ENCODE peak calls at places on chromosomes 6 and 20, in five cellular contexts. B is osteoblast, T is iPS DF 6.9, A is ascending aorta, K is IMR-90. X is an unnamed sample.
A peak's percentile ranks its signal among the peaks of the same experiment; 100 is the strongest.

GRCh38 chr6:43078651-43079050 is 2.5 kb downstream of the PTK7 start:
- DNase-seq in B (no peak), T (no peak), A (no peak), K (peak; percentile 85), X (no peak)

GRCh38 chr6:41367700-41368099 is 32.3 kb downstream of the NCR2 start:
- DNase-seq in B (peak; percentile 85), T (no peak), A (no peak), K (peak; percentile 48), X (no peak)

GRCh38 chr6:41700577-41701347 is 34.6 kb downstream of the TFEB start:
- DNase-seq in B (no peak), T (no peak), A (no peak), K (no peak), X (no peak)

GRCh38 chr6:43202451-43202850 is 20.5 kb downstream of the CUL9 start:
- DNase-seq in B (peak; percentile 5), T (no peak), A (no peak), K (no peak), X (no peak)

GRCh38 chr6:133769463-133769862 is 119.5 kb upstream of the TCF21 start:
- DNase-seq in B (no peak), T (no peak), A (no peak), K (peak; percentile 40), X (no peak)

GRCh38 chr6:31761343-31761742 is 1.1 kb upstream of the SAPCD1 start:
- DNase-seq in B (peak; percentile 46), T (no peak), A (no peak), K (no peak), X (peak; percentile 57)

GRCh38 chr6:14883921-14884320 is 361.9 kb upstream of the JARID2 start:
- DNase-seq in B (no peak), T (no peak), A (no peak), K (peak; percentile 64), X (no peak)

GRCh38 chr6:123811378-123811777 is 7.7 kb downstream of the NKAIN2 start:
- DNase-seq in B (no peak), T (no peak), A (no peak), K (no peak), X (no peak)

GRCh38 chr20:62899633-62900051 is 26.7 kb downstream of the DIDO1 start:
- DNase-seq in B (peak; percentile 65), T (no peak), A (no peak), K (no peak), X (no peak)

GRCh38 chr6:132054525-132054924 is 103.4 kb upstream of the CCN2 start:
- DNase-seq in B (peak; percentile 73), T (no peak), A (no peak), K (peak; percentile 90), X (no peak)

GRCh38 chr20:47489448-47489872 is 12.2 kb upstream of the NCOA3 start:
- DNase-seq in B (no peak), T (no peak), A (peak; percentile 67), K (no peak), X (peak; percentile 79)

GRCh38 chr20:14062786-14063185 is 67.5 kb downstream of the MACROD2 start:
- DNase-seq in B (no peak), T (no peak), A (no peak), K (no peak), X (no peak)

GRCh38 chr6:149939909-149940672 is 1.7 kb upstream of the ULBP2 start:
- DNase-seq in B (no peak), T (no peak), A (peak; percentile 51), K (no peak), X (no peak)

GRCh38 chr6:149940673-149940984 is 1.2 kb upstream of the ULBP2 start:
- DNase-seq in B (no peak), T (no peak), A (peak; percentile 57), K (no peak), X (no peak)

GRCh38 chr6:149941583-149942460 is at the start of gene ULBP2:
- DNase-seq in B (peak; percentile 99), T (no peak), A (peak; percentile 93), K (peak; percentile 95), X (peak; percentile 91)

GRCh38 chr6:149936743-149937142 is 5.1 kb upstream of the ULBP2 start:
- DNase-seq in B (no peak), T (no peak), A (peak; percentile 30), K (no peak), X (no peak)

GRCh38 chr6:149938571-149939462 is 3.0 kb upstream of the ULBP2 start:
- DNase-seq in B (peak; percentile 84), T (no peak), A (peak; percentile 63), K (no peak), X (peak; percentile 83)
- H3K4me3 ChIP-seq in B (peak overlapping the region; percentile 75), T (peak overlapping the region; percentile 17), A (peak overlapping the region; percentile 51), K (peak overlapping the region; percentile 46), X (peak overlapping the region; percentile 32)

GRCh38 chr6:30747300-30747687 is 2.9 kb upstream of the IER3 start:
- DNase-seq in B (peak; percentile 65), T (no peak), A (no peak), K (peak; percentile 33), X (no peak)
- H3K4me1 ChIP-seq in B (peaks cover 38% of the 10 kb centered on the region), T (no peaks in the 10 kb centered on the region), A (peaks cover 4% of the 10 kb centered on the region), K (peaks cover 29% of the 10 kb centered on the region), X (peaks cover 25% of the 10 kb centered on the region)

GRCh38 chr20:10647909-10648308 is 25.9 kb downstream of the JAG1 start:
- DNase-seq in B (no peak), T (no peak), A (no peak), K (no peak), X (no peak)
- H3K27ac ChIP-seq in B (peak overlapping the region; percentile 84), T (no peak overlapping the region), A (peak overlapping the region; percentile 100), K (no peak overlapping the region), X (no peak overlapping the region)

DNA sequence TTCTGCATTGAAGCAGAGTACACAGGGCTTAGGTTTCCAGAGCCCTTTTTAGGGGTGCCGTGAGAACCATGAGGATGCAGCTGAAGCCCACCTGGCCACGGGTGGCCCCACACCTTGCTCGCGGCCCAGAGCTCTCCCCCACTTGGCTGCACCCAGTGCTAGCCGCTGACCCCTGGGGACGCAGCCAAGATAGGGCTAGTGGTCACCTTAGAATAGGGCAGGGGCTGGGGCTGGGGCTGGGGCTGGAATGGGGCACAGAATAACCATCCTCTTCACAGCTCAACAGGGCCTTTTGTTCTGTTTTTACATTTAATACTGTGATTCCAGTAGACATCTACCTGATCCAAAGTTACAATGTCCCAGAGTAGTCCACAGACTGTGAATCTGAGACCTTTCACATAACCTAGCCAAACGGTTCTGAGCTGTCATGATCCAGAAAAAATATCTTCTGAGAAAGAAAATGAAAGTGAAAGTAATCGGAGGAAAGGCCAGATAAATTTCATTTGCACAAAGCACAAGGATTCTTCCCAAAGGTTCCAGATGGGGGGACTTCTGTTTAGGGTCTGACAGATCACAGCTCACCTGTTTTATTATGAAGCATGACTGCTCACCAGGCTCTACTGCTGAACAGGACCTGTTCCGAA is 402.1 kb downstream of the THBS2 start:
- DNase-seq in B (no peak), T (no peak), A (no peak), K (no peak), X (no peak)
- H3K4me3 ChIP-seq in B (peak overlapping the region; percentile 73), T (no peak overlapping the region), A (peak overlapping the region; percentile 31), K (peak overlapping the region; percentile 32), X (no peak overlapping the region)

GRCh38 chr6:36688534-36689075 is 9.0 kb upstream of the RAB44 start:
- DNase-seq in B (no peak), T (no peak), A (no peak), K (peak; percentile 50), X (no peak)
- H3K4me1 ChIP-seq in B (no peaks in the 10 kb centered on the region), T (no peaks in the 10 kb centered on the region), A (peaks cover 4% of the 10 kb centered on the region), K (no peaks in the 10 kb centered on the region), X (peaks cover 52% of the 10 kb centered on the region)

GRCh38 chr6:159023893-159024292 is 20.9 kb downstream of the TAGAP start:
- DNase-seq in B (no peak), T (no peak), A (no peak), K (no peak), X (no peak)
- H3K27ac ChIP-seq in B (no peak overlapping the region), T (no peak overlapping the region), A (no peak overlapping the region), K (no peak overlapping the region), X (no peak overlapping the region)

GRCh38 chr6:168901076-168901475 is 352.6 kb downstream of the THBS2 start:
- DNase-seq in B (no peak), T (no peak), A (no peak), K (no peak), X (no peak)
- H3K4me3 ChIP-seq in B (no peak overlapping the region), T (no peak overlapping the region), A (no peak overlapping the region), K (no peak overlapping the region), X (no peak overlapping the region)